ENCODE peak calls at places on chromosomes 16 and 17, in seven cellular contexts. T is left lung, R is hepatocyte, H is fibroblast of lung, C is fibroblast of gingiva, U is T-helper 2 cell, L is T-helper 9 cell. O is an unnamed sample.

GRCh38 chr16:66325977-66326376 is 40.5 kb upstream of the CDH5 start:
- DNase-seq in C (no peak), U (no peak), R (no peak), T (no peak), H (no peak), L (no peak), O (no peak)

GRCh38 chr16:24853830-24854229 is 8.1 kb downstream of the SLC5A11 start:
- DNase-seq in U (no peak), R (peak), T (no peak), C (peak), L (no peak), H (peak), O (no peak)

GRCh38 chr17:28750178-28751047 is 6.6 kb downstream of the TRAF4 start:
- DNase-seq in L (peak), U (peak), H (peak), C (peak), R (peak), T (peak), O (peak)

GRCh38 chr16:86357303-86357702 is 153.0 kb upstream of the FOXF1 start:
- DNase-seq in T (no peak), C (no peak), H (no peak), U (no peak), R (no peak), L (no peak), O (no peak)

GRCh38 chr17:19254651-19255050 is 17.5 kb downstream of the EPN2 start:
- DNase-seq in H (no peak), L (no peak), U (no peak), T (no peak), C (no peak), R (no peak), O (no peak)

GRCh38 chr17:2056221-2057129 is 1.6 kb downstream of the HIC1 start:
- DNase-seq in C (no peak), L (peak), U (peak), H (peak), R (peak), T (peak), O (no peak)

GRCh38 chr17:6936370-6937028 is 59.4 kb upstream of the ALOX12 start:
- DNase-seq in R (no peak), U (peak), C (peak), H (peak), T (no peak), L (no peak), O (peak)

GRCh38 chr17:15239471-15239870 is 25.7 kb downstream of the PMP22 start:
- DNase-seq in R (no peak), U (no peak), H (no peak), C (no peak), T (no peak), L (no peak), O (no peak)

GRCh38 chr17:41773190-41773588 is 13.3 kb downstream of the JUP start:
- DNase-seq in H (peak), U (no peak), L (no peak), T (peak), C (peak), R (peak), O (no peak)